ENCODE peak calls at places on chromosomes 5 and 9, in six cellular contexts. One of them, this sample, is unnamed.

GRCh38 chr5:72324186-72324825 is 4.1 kb downstream of the PTCD2 start:
- DNase-seq in brain microvascular endothelial cell: no peak
- DNase-seq in neural crest cell: no peak
- DNase-seq in K562: no peak
- DNase-seq in psoas muscle: no peak
- DNase-seq in activated CD8-positive, alpha-beta T cell treated with anti-CD3 and anti-CD28 coated beads for 36 hours: no peak
- DNase-seq in this sample: no peak

GRCh38 chr5:1034421-1034905 is 25.9 kb downstream of the NKD2 start:
- DNase-seq in activated CD8-positive, alpha-beta T cell treated with anti-CD3 and anti-CD28 coated beads for 36 hours: no peak
- DNase-seq in brain microvascular endothelial cell: no peak
- DNase-seq in neural crest cell: no peak
- DNase-seq in K562: no peak
- DNase-seq in psoas muscle: peak; percentile 6
- DNase-seq in this sample: no peak

GRCh38 chr9:126499911-126500599 is 113.7 kb upstream of the LMX1B start:
- DNase-seq in neural crest cell: no peak
- DNase-seq in brain microvascular endothelial cell: no peak
- DNase-seq in K562: no peak
- DNase-seq in psoas muscle: no peak
- DNase-seq in activated CD8-positive, alpha-beta T cell treated with anti-CD3 and anti-CD28 coated beads for 36 hours: no peak
- DNase-seq in this sample: no peak

GRCh38 chr5:172143875-172144274 is 44.1 kb downstream of the STK10 start:
- DNase-seq in K562: no peak
- DNase-seq in neural crest cell: no peak
- DNase-seq in activated CD8-positive, alpha-beta T cell treated with anti-CD3 and anti-CD28 coated beads for 36 hours: no peak
- DNase-seq in psoas muscle: no peak
- DNase-seq in brain microvascular endothelial cell: no peak
- DNase-seq in this sample: no peak

GRCh38 chr5:45094876-45095275 is 286.1 kb downstream of the MRPS30 start:
- DNase-seq in K562: no peak
- DNase-seq in activated CD8-positive, alpha-beta T cell treated with anti-CD3 and anti-CD28 coated beads for 36 hours: no peak
- DNase-seq in brain microvascular endothelial cell: no peak
- DNase-seq in neural crest cell: no peak
- DNase-seq in psoas muscle: no peak
- DNase-seq in this sample: no peak

GRCh38 chr5:59673438-59674058 is 220.0 kb downstream of the PDE4D start:
- DNase-seq in psoas muscle: no peak
- DNase-seq in neural crest cell: no peak
- DNase-seq in brain microvascular endothelial cell: peak; percentile 27
- DNase-seq in activated CD8-positive, alpha-beta T cell treated with anti-CD3 and anti-CD28 coated beads for 36 hours: no peak
- DNase-seq in K562: peak; percentile 42
- DNase-seq in this sample: peak; percentile 9

GRCh38 chr9:22114956-22115355 is 105.9 kb upstream of the CDKN2B start:
- DNase-seq in activated CD8-positive, alpha-beta T cell treated with anti-CD3 and anti-CD28 coated beads for 36 hours: no peak
- DNase-seq in neural crest cell: no peak
- DNase-seq in psoas muscle: no peak
- DNase-seq in K562: no peak
- DNase-seq in brain microvascular endothelial cell: no peak
- DNase-seq in this sample: no peak

GRCh38 chr5:1801954-1802295 is 718 bp downstream of the NDUFS6 start:
- DNase-seq in brain microvascular endothelial cell: no peak
- DNase-seq in K562: peak; percentile 72
- DNase-seq in neural crest cell: no peak
- DNase-seq in psoas muscle: no peak
- DNase-seq in activated CD8-positive, alpha-beta T cell treated with anti-CD3 and anti-CD28 coated beads for 36 hours: no peak
- DNase-seq in this sample: no peak

GRCh38 chr5:50415912-50416311 is 25.2 kb downstream of the EMB start:
- DNase-seq in brain microvascular endothelial cell: no peak
- DNase-seq in neural crest cell: no peak
- DNase-seq in K562: no peak
- DNase-seq in psoas muscle: no peak
- DNase-seq in activated CD8-positive, alpha-beta T cell treated with anti-CD3 and anti-CD28 coated beads for 36 hours: no peak
- DNase-seq in this sample: no peak

GRCh38 chr9:110126986-110127864 is 80.7 kb downstream of the C9orf152 start:
- DNase-seq in K562: no peak
- DNase-seq in psoas muscle: peak; percentile 63
- DNase-seq in activated CD8-positive, alpha-beta T cell treated with anti-CD3 and anti-CD28 coated beads for 36 hours: no peak
- DNase-seq in brain microvascular endothelial cell: peak; percentile 68
- DNase-seq in neural crest cell: no peak
- DNase-seq in this sample: no peak

GRCh38 chr5:67414712-67415111 is 218.1 kb upstream of the CD180 start:
- DNase-seq in neural crest cell: no peak
- DNase-seq in psoas muscle: no peak
- DNase-seq in brain microvascular endothelial cell: no peak
- DNase-seq in activated CD8-positive, alpha-beta T cell treated with anti-CD3 and anti-CD28 coated beads for 36 hours: no peak
- DNase-seq in K562: no peak
- DNase-seq in this sample: no peak

GRCh38 chr5:43106290-43106638 is 14.4 kb upstream of the ZNF131 start:
- DNase-seq in brain microvascular endothelial cell: peak; percentile 16
- DNase-seq in psoas muscle: no peak
- DNase-seq in neural crest cell: no peak
- DNase-seq in activated CD8-positive, alpha-beta T cell treated with anti-CD3 and anti-CD28 coated beads for 36 hours: peak; percentile 37
- DNase-seq in K562: no peak
- DNase-seq in this sample: no peak

GRCh38 chr5:5716665-5717064 is 294.2 kb downstream of the ICE1 start:
- DNase-seq in activated CD8-positive, alpha-beta T cell treated with anti-CD3 and anti-CD28 coated beads for 36 hours: no peak
- DNase-seq in K562: no peak
- DNase-seq in brain microvascular endothelial cell: no peak
- DNase-seq in neural crest cell: no peak
- DNase-seq in psoas muscle: no peak
- DNase-seq in this sample: no peak

GRCh38 chr5:141508808-141509611 is 20.1 kb downstream of the PCDHGC5 start:
- DNase-seq in neural crest cell: peak; percentile 45
- DNase-seq in psoas muscle: peak; percentile 83
- DNase-seq in K562: no peak
- DNase-seq in activated CD8-positive, alpha-beta T cell treated with anti-CD3 and anti-CD28 coated beads for 36 hours: peak; percentile 64
- DNase-seq in brain microvascular endothelial cell: peak; percentile 88
- DNase-seq in this sample: peak; percentile 56

GRCh38 chr5:31640024-31640423 is 1.1 kb downstream of the PDZD2 start:
- DNase-seq in psoas muscle: no peak
- DNase-seq in activated CD8-positive, alpha-beta T cell treated with anti-CD3 and anti-CD28 coated beads for 36 hours: no peak
- DNase-seq in brain microvascular endothelial cell: no peak
- DNase-seq in neural crest cell: no peak
- DNase-seq in K562: no peak
- DNase-seq in this sample: no peak

GRCh38 chr5:51279983-51280382 is 103.3 kb upstream of the ISL1 start:
- DNase-seq in psoas muscle: no peak
- DNase-seq in neural crest cell: no peak
- DNase-seq in K562: no peak
- DNase-seq in brain microvascular endothelial cell: no peak
- DNase-seq in activated CD8-positive, alpha-beta T cell treated with anti-CD3 and anti-CD28 coated beads for 36 hours: no peak
- DNase-seq in this sample: no peak

GRCh38 chr9:99732715-99733114 is 89.0 kb upstream of the NR4A3 start:
- DNase-seq in psoas muscle: no peak
- DNase-seq in brain microvascular endothelial cell: no peak
- DNase-seq in activated CD8-positive, alpha-beta T cell treated with anti-CD3 and anti-CD28 coated beads for 36 hours: no peak
- DNase-seq in neural crest cell: no peak
- DNase-seq in K562: no peak
- DNase-seq in this sample: no peak

GRCh38 chr9:5626727-5627634 is 1.9 kb upstream of the RIC1 start:
- DNase-seq in K562: peak; percentile 76
- DNase-seq in neural crest cell: no peak
- DNase-seq in brain microvascular endothelial cell: peak; percentile 38
- DNase-seq in psoas muscle: peak; percentile 51
- DNase-seq in activated CD8-positive, alpha-beta T cell treated with anti-CD3 and anti-CD28 coated beads for 36 hours: peak; percentile 74
- DNase-seq in this sample: peak; percentile 80

GRCh38 chr9:6567140-6567591 is 78.4 kb downstream of the GLDC start:
- DNase-seq in neural crest cell: no peak
- DNase-seq in brain microvascular endothelial cell: peak; percentile 94
- DNase-seq in activated CD8-positive, alpha-beta T cell treated with anti-CD3 and anti-CD28 coated beads for 36 hours: peak; percentile 16
- DNase-seq in psoas muscle: no peak
- DNase-seq in K562: peak; percentile 31
- DNase-seq in this sample: no peak

DNA sequence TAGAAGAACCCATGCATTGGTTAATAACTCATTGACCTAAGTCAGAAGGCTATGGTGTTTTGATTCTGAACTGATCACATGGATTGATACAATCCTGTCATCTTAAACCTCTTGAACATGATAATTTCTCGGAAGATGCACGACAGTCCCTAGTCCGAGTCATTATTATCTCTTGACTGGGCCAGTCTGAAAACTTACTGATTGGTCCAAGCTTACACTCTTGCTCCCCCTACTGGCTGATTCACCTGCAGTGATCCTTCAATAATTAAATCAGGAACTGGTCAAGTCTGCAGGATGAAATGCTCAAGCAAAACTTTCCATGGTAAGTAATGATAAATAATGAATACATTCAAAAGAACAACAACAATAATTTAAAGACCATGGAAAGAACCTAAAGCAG is 79.5 kb downstream of the BRINP1 start:
- DNase-seq in neural crest cell: peak; percentile 65
- DNase-seq in activated CD8-positive, alpha-beta T cell treated with anti-CD3 and anti-CD28 coated beads for 36 hours: peak; percentile 42
- DNase-seq in K562: peak; percentile 34
- DNase-seq in brain microvascular endothelial cell: peak; percentile 20
- DNase-seq in psoas muscle: no peak
- DNase-seq in this sample: peak; percentile 58
- TF ChIP-seq CTCF in neural crest cell: peak; percentile 85
- TF ChIP-seq CTCF in activated CD8-positive, alpha-beta T cell treated with anti-CD3 and anti-CD28 coated beads for 36 hours: peak; percentile 47
- TF ChIP-seq CTCF in K562: peak; percentile 42
- TF ChIP-seq CTCF in brain microvascular endothelial cell: peak; percentile 35
- TF ChIP-seq CTCF in psoas muscle: peak; percentile 88
- TF ChIP-seq CTCF in this sample: peak; percentile 82

DNA sequence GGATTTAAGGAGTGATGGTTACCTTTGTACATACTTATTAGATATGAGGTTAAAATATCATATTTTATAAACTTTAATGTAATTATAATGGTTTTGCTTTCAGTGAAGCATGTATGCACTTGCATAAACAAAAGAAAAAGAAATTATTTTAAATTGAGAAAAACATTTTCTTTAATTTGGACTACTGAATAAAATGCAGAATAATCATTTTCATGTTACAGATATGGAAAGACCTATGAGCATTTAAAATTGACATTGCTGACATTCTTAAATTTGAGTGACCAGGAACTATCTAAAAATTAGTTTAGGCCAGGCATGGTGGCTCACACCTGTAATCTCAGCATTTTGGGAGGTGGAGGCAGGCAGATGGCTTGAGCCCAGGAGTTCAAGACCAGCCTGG is 49.2 kb downstream of the LIX1 start:
- DNase-seq in neural crest cell: no peak
- DNase-seq in psoas muscle: no peak
- DNase-seq in activated CD8-positive, alpha-beta T cell treated with anti-CD3 and anti-CD28 coated beads for 36 hours: no peak
- DNase-seq in K562: no peak
- DNase-seq in brain microvascular endothelial cell: no peak
- DNase-seq in this sample: no peak
- TF ChIP-seq CTCF in neural crest cell: no peak
- TF ChIP-seq CTCF in psoas muscle: no peak
- TF ChIP-seq CTCF in activated CD8-positive, alpha-beta T cell treated with anti-CD3 and anti-CD28 coated beads for 36 hours: no peak
- TF ChIP-seq CTCF in K562: no peak
- TF ChIP-seq CTCF in brain microvascular endothelial cell: no peak
- TF ChIP-seq CTCF in this sample: no peak

GRCh38 chr9:136257381-136258298 is 12.0 kb upstream of the QSOX2 start:
- DNase-seq in activated CD8-positive, alpha-beta T cell treated with anti-CD3 and anti-CD28 coated beads for 36 hours: no peak
- DNase-seq in K562: no peak
- DNase-seq in psoas muscle: no peak
- DNase-seq in brain microvascular endothelial cell: no peak
- DNase-seq in neural crest cell: no peak
- DNase-seq in this sample: no peak

GRCh38 chr9:136255166-136255538 is 9.5 kb upstream of the QSOX2 start:
- DNase-seq in psoas muscle: peak; percentile 46
- DNase-seq in neural crest cell: no peak
- DNase-seq in K562: peak; percentile 59
- DNase-seq in activated CD8-positive, alpha-beta T cell treated with anti-CD3 and anti-CD28 coated beads for 36 hours: peak; percentile 56
- DNase-seq in brain microvascular endothelial cell: peak; percentile 27
- DNase-seq in this sample: no peak

GRCh38 chr9:136258299-136258625 is 12.7 kb upstream of the QSOX2 start:
- DNase-seq in K562: no peak
- DNase-seq in brain microvascular endothelial cell: no peak
- DNase-seq in neural crest cell: no peak
- DNase-seq in psoas muscle: no peak
- DNase-seq in activated CD8-positive, alpha-beta T cell treated with anti-CD3 and anti-CD28 coated beads for 36 hours: no peak
- DNase-seq in this sample: no peak

GRCh38 chr9:136254381-136255165 is 9.0 kb upstream of the QSOX2 start:
- DNase-seq in K562: no peak
- DNase-seq in psoas muscle: peak; percentile 36
- DNase-seq in neural crest cell: no peak
- DNase-seq in activated CD8-positive, alpha-beta T cell treated with anti-CD3 and anti-CD28 coated beads for 36 hours: no peak
- DNase-seq in brain microvascular endothelial cell: no peak
- DNase-seq in this sample: no peak

DNA sequence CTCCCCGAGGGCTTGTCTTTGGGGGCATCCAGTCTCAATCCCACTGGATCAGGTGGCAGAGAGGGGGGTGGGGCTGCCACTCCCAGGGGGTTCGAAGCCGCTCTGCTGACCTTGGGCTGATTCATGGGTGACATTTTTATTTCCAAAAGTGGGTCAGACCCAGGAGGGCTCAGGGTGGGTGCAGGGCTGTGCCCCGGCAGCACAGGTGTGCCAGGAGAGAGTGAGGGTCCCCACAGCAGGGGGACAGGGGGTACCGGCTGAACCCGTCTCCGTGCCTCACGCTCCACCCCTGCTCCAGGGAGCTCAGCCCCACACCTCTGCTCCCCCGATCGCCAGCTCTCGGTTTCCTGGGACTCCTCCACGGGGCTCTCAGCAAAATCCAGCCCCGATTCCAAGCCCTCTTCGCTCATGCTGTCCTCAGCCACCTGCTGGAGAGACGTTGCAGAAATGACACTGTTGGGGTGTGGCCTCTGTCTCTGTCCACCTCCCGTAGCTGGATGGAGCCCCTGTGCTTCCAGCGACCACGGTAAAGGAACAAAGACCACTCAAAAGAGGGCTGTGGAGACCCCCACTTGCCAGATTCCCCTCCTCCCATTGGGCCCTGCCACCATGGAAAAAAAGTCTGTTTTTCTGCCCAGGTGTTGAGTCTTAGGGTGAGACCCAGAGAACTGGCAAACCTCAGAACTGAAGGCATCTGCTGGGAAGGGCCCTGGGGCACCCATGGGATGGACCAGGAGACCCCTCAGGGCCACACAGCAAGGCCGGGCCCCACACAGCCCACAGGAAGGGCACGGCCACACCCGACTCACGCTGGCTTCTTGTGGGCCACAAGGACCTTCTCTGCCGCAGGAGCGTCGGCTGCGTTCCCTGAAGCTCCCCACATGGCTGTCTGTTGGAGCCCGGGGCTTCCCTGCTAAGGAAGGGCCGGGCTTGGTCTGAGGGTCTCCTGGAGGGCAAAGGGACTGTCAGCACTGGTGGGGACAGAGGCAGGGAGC is 10.6 kb upstream of the QSOX2 start:
- DNase-seq in psoas muscle: no peak
- DNase-seq in K562: peak; percentile 57
- DNase-seq in brain microvascular endothelial cell: no peak
- DNase-seq in neural crest cell: no peak
- DNase-seq in activated CD8-positive, alpha-beta T cell treated with anti-CD3 and anti-CD28 coated beads for 36 hours: no peak
- DNase-seq in this sample: no peak
- TF ChIP-seq CTCF in psoas muscle: no peak
- TF ChIP-seq CTCF in K562: peak; percentile 58
- TF ChIP-seq CTCF in brain microvascular endothelial cell: peak; percentile 34
- TF ChIP-seq CTCF in neural crest cell: peak; percentile 39
- TF ChIP-seq CTCF in activated CD8-positive, alpha-beta T cell treated with anti-CD3 and anti-CD28 coated beads for 36 hours: no peak
- TF ChIP-seq CTCF in this sample: no peak

GRCh38 chr5:137921931-137922330 is 32.7 kb downstream of the PKD2L2 start:
- DNase-seq in activated CD8-positive, alpha-beta T cell treated with anti-CD3 and anti-CD28 coated beads for 36 hours: no peak
- DNase-seq in K562: no peak
- DNase-seq in neural crest cell: no peak
- DNase-seq in brain microvascular endothelial cell: peak; percentile 14
- DNase-seq in psoas muscle: no peak
- DNase-seq in this sample: no peak

DNA sequence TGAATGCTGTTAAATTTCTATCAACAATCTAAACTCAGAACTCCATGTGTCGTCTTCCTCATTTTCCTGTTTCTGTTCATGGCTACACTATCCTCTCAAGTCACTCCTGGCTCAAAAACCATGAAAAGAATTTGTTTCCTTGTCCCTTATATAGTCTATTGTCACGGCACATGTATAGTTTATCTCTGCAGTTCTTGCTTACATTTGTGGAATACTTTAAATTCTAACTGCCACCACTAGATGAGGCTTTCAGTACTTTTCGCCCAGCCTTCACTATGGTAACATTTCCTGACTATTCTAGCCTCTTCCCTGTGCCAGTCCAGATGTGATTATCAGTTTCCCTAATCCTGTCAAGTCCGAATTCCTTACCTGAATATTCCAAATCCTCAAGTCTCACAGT is 34.6 kb downstream of the PKD2L2 start:
- DNase-seq in neural crest cell: no peak
- DNase-seq in K562: no peak
- DNase-seq in activated CD8-positive, alpha-beta T cell treated with anti-CD3 and anti-CD28 coated beads for 36 hours: no peak
- DNase-seq in psoas muscle: no peak
- DNase-seq in brain microvascular endothelial cell: no peak
- DNase-seq in this sample: no peak
- TF ChIP-seq CTCF in neural crest cell: no peak
- TF ChIP-seq CTCF in K562: no peak
- TF ChIP-seq CTCF in activated CD8-positive, alpha-beta T cell treated with anti-CD3 and anti-CD28 coated beads for 36 hours: no peak
- TF ChIP-seq CTCF in psoas muscle: no peak
- TF ChIP-seq CTCF in brain microvascular endothelial cell: peak; percentile 14
- TF ChIP-seq CTCF in this sample: no peak

This sample was measured in GM13977.